ENCODE peak calls at places on chromosome 11, in four cellular contexts. J is GOT3, C is germinal center, Q is mucosa of descending colon. F is an unnamed sample.

GRCh38 chr11:69212121-69213110 is 56.7 kb downstream of the SMIM38 start:
- DNase-seq in C (no peak), J (no peak), Q (no peak), F (no peak)

GRCh38 chr11:8959546-8960166 is 4.6 kb downstream of the TMEM9B start:
- DNase-seq in Q (no peak), C (peak), J (no peak), F (no peak)

GRCh38 chr11:65500262-65501004 is 1.6 kb downstream of the MALAT1 start:
- DNase-seq in Q (peak), J (no peak), C (no peak), F (peak)

GRCh38 chr11:102256251-102256650 is 61.0 kb upstream of the BIRC3 start:
- DNase-seq in Q (no peak), C (no peak), J (no peak), F (no peak)

GRCh38 chr11:105148241-105148640 is 8.7 kb upstream of the CARD18 start:
- DNase-seq in Q (no peak), J (no peak), C (no peak), F (no peak)

GRCh38 chr11:57425565-57426438 is 1.1 kb downstream of the SLC43A3 start:
- DNase-seq in C (no peak), Q (peak), J (no peak), F (peak)

GRCh38 chr11:36376888-36377758 is 81.0 kb downstream of the PRR5L start:
- DNase-seq in J (no peak), Q (peak), C (peak), F (peak)

GRCh38 chr11:20192641-20193040 is 32.4 kb upstream of the DBX1 start:
- DNase-seq in C (no peak), Q (no peak), J (no peak), F (no peak)

GRCh38 chr11:33723238-33723881 is 12.9 kb downstream of the CD59 start:
- DNase-seq in C (no peak), J (no peak), Q (no peak), F (no peak)

GRCh38 chr11:126102436-126102894 is 39.8 kb upstream of the CDON start:
- DNase-seq in J (no peak), Q (peak), C (no peak), F (peak)